ENCODE peak calls at places on chromosomes 1 and 21, in eight cellular contexts. P is HepG2, O is neuronal stem cell, D is GM23248, L is HCT116, R is IMR-90, X is mammary epithelial cell, S is OCI-LY7. N is an unnamed sample.

GRCh38 chr1:5329068-5329739 is 663.0 kb downstream of the NPHP4 start:
- DNase-seq in P (no peak), O (no peak), D (no peak), L (no peak), R (no peak), X (no peak), S (peak; percentile 57), N (no peak)

GRCh38 chr1:37574834-37575479 is 18.2 kb downstream of the DNALI1 start:
- DNase-seq in P (no peak), O (no peak), D (peak; percentile 89), L (no peak), R (peak; percentile 91), X (peak; percentile 48), S (no peak), N (no peak)

GRCh38 chr1:187621961-187622360 is 793.2 kb downstream of the PLA2G4A start:
- DNase-seq in P (no peak), O (no peak), D (peak; percentile 30), L (no peak), R (peak; percentile 37), X (peak; percentile 34), S (no peak), N (no peak)

GRCh38 chr1:36085686-36086526 is 2.0 kb downstream of the TEKT2 start:
- DNase-seq in P (no peak), O (no peak), D (no peak), L (no peak), R (no peak), X (no peak), S (no peak), N (peak; percentile 70)

GRCh38 chr1:203084588-203085527 is 954 bp downstream of the MYOG start:
- DNase-seq in P (peak; percentile 6), O (no peak), D (no peak), L (no peak), R (no peak), X (no peak), S (peak; percentile 22), N (peak; percentile 86)

GRCh38 chr1:233677690-233678354 is 63.9 kb downstream of the KCNK1 start:
- DNase-seq in P (no peak), O (no peak), D (no peak), L (no peak), R (no peak), X (no peak), S (no peak), N (no peak)

GRCh38 chr21:23960769-23961168 is 1646.5 kb downstream of the MRPL39 start:
- DNase-seq in P (no peak), O (no peak), D (no peak), L (no peak), R (no peak), X (no peak), S (no peak), N (no peak)

GRCh38 chr1:202689082-202689481 is 21.2 kb downstream of the SYT2 start:
- DNase-seq in P (no peak), O (no peak), D (no peak), L (no peak), R (no peak), X (no peak), S (no peak), N (no peak)

GRCh38 chr1:201517631-201518030 is 10.7 kb upstream of the CSRP1 start:
- DNase-seq in P (no peak), O (no peak), D (no peak), L (no peak), R (no peak), X (peak; percentile 60), S (no peak), N (no peak)

GRCh38 chr1:179087665-179088064 is 5.8 kb downstream of the TOR3A start:
- DNase-seq in P (no peak), O (no peak), D (peak; percentile 23), L (no peak), R (no peak), X (no peak), S (peak; percentile 19), N (no peak)

GRCh38 chr1:233916706-233917105 is 12.2 kb downstream of the SLC35F3 start:
- DNase-seq in P (no peak), O (no peak), D (no peak), L (no peak), R (no peak), X (peak; percentile 69), S (no peak), N (no peak)

GRCh38 chr1:27519341-27520258 is 29.6 kb upstream of the WASF2 start:
- DNase-seq in P (no peak), O (no peak), D (no peak), L (no peak), R (no peak), X (no peak), S (no peak), N (peak; percentile 92)

GRCh38 chr1:29227511-29227910 is 3.2 kb downstream of the MECR start:
- DNase-seq in P (no peak), O (no peak), D (no peak), L (no peak), R (no peak), X (peak; percentile 29), S (no peak), N (no peak)

GRCh38 chr1:235649722-235650163 is at the start of gene GNG4:
- DNase-seq in P (no peak), O (peak; percentile 65), D (no peak), L (no peak), R (no peak), X (no peak), S (no peak), N (no peak)

GRCh38 chr21:38933731-38934130 is 128.0 kb downstream of the ETS2 start:
- DNase-seq in P (no peak), O (no peak), D (no peak), L (no peak), R (no peak), X (no peak), S (no peak), N (no peak)

GRCh38 chr1:61782771-61783170 is 40.5 kb downstream of the PATJ start:
- DNase-seq in P (no peak), O (no peak), D (no peak), L (no peak), R (no peak), X (no peak), S (no peak), N (no peak)

GRCh38 chr1:2073382-2074230 is 23.4 kb downstream of the PRKCZ start:
- DNase-seq in P (no peak), O (peak; percentile 59), D (peak; percentile 88), L (no peak), R (peak; percentile 58), X (no peak), S (no peak), N (no peak)

DNA sequence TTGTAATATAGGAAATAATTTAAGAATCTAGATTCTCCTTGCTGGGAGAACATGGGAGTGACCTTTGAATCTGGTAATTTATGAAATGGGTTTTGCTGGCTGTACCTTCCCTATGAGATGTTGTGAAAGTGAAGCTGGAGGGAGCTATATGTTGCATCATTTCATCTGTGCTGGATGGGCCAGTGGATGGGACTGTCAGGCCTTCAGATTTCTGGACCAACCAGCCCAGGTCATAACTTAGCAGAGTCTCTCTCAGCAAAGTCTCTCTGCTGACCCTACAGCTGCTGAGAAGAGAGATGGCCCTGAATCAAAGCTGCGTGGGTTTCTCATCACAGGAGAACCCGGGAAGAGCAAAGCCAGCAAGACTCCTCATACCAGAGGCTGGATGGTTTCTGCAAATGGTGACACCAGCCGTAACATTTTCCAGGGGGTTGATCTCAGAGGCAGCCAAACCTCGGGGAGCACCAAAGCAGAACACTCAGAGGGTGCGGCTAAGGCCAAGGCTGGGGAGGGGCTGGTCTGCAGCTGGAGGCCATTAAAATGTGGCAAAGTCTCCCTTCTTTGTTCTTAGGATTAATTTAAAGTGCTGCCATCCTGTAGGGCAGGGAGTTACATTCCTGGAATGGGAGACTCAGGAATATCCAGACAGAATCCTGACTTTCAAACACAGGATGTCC is 18.2 kb upstream of the PTGFRN start:
- DNase-seq in P (no peak), O (no peak), D (no peak), L (no peak), R (no peak), X (no peak), S (no peak), N (no peak)
- H2AFZ ChIP-seq in P (no peak overlapping the region), O (no peak overlapping the region), D (peak overlapping the region; percentile 47), L (no peak overlapping the region), R (no peak overlapping the region), X (peak overlapping the region; percentile 56), S (no peak overlapping the region), N (no peak overlapping the region)

GRCh38 chr1:47856994-47857393 is 140.2 kb downstream of the TRABD2B start:
- DNase-seq in P (no peak), O (no peak), D (no peak), L (no peak), R (no peak), X (no peak), S (no peak), N (no peak)
- H3K4me1 ChIP-seq in P (peaks cover 70% of the 10 kb centered on the region), O (peaks cover 4% of the 10 kb centered on the region), D (no peaks in the 10 kb centered on the region), L (no peaks in the 10 kb centered on the region), R (no peaks in the 10 kb centered on the region), X (peaks cover 16% of the 10 kb centered on the region), S (no peaks in the 10 kb centered on the region), N (no peaks in the 10 kb centered on the region)

DNA sequence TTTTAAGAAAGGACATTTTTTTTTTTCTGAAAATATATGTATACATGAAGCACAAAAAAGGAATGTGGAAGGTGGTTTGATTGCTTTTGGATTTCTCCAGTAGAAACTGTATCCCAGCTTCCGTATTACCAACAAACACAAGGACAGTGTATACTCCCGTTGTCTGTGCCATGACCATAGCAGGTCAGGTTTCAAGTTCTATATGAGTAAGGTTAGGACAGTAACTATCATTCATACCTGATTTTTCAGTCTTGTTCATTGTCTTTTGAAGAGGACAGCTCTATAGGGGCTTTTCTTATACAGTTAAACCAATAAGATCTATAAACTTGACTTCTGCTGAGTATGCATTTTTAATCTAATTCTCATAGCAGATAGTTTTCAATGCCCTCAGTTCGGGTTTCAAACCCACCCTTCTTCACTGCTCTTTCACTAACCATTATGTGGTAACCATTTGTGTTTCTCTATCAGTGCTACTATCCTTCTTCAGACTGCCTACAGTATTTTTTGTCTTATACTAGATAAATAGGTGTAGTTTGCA is 19.6 kb downstream of the UBAP2L start:
- DNase-seq in P (no peak), O (no peak), D (no peak), L (no peak), R (no peak), X (no peak), S (no peak), N (no peak)
- H3K36me3 ChIP-seq in P (peaks cover 78% of the 10 kb centered on the region), O (peaks cover 97% of the 10 kb centered on the region), D (peaks cover 80% of the 10 kb centered on the region), L (peaks cover 66% of the 10 kb centered on the region), R (peaks cover 57% of the 10 kb centered on the region), X (peaks cover 47% of the 10 kb centered on the region), S (peaks cover 100% of the 10 kb centered on the region), N (peaks cover 82% of the 10 kb centered on the region)

GRCh38 chr1:42830631-42831030 is 13.4 kb upstream of the SVBP start:
- DNase-seq in P (no peak), O (no peak), D (no peak), L (no peak), R (no peak), X (no peak), S (no peak), N (no peak)

GRCh38 chr1:42834803-42835202 is 11.6 kb upstream of the ZNF691 start:
- DNase-seq in P (no peak), O (no peak), D (no peak), L (no peak), R (no peak), X (no peak), S (no peak), N (no peak)

GRCh38 chr1:42833981-42834380 is 12.4 kb upstream of the ZNF691 start:
- DNase-seq in P (no peak), O (no peak), D (no peak), L (no peak), R (no peak), X (no peak), S (no peak), N (no peak)

GRCh38 chr1:42831273-42831672 is 14.1 kb upstream of the SVBP start:
- DNase-seq in P (no peak), O (no peak), D (no peak), L (no peak), R (no peak), X (no peak), S (no peak), N (no peak)

GRCh38 chr1:42832636-42833265 is 13.7 kb upstream of the ZNF691 start:
- DNase-seq in P (no peak), O (no peak), D (no peak), L (no peak), R (no peak), X (no peak), S (no peak), N (no peak)
- H2AFZ ChIP-seq in P (no peak overlapping the region), O (no peak overlapping the region), D (no peak overlapping the region), L (no peak overlapping the region), R (no peak overlapping the region), X (no peak overlapping the region), S (no peak overlapping the region), N (no peak overlapping the region)